ENCODE peak calls at places on chromosome 21, in eight cellular contexts. One of them, this sample, is unnamed.
A peak's percentile ranks its signal among the peaks of the same experiment; 100 is the strongest.

GRCh38 chr21:37562920-37563640 is 196.5 kb downstream of the DYRK1A start:
- DNase-seq in GM23248: no peak
- DNase-seq in neural progenitor cell: no peak
- DNase-seq in MM.1S: peak; percentile 32
- DNase-seq in PC-3: no peak
- DNase-seq in SK-N-SH: no peak
- DNase-seq in HCT116: no peak
- DNase-seq in hepatocyte: no peak
- DNase-seq in this sample: no peak

GRCh38 chr21:38861006-38861405 is 55.3 kb downstream of the ETS2 start:
- DNase-seq in MM.1S: no peak
- DNase-seq in GM23248: no peak
- DNase-seq in hepatocyte: no peak
- DNase-seq in SK-N-SH: peak; percentile 43
- DNase-seq in neural progenitor cell: no peak
- DNase-seq in PC-3: no peak
- DNase-seq in HCT116: no peak
- DNase-seq in this sample: no peak

GRCh38 chr21:38688068-38688467 is 117.7 kb upstream of the ETS2 start:
- DNase-seq in SK-N-SH: no peak
- DNase-seq in GM23248: no peak
- DNase-seq in PC-3: no peak
- DNase-seq in HCT116: no peak
- DNase-seq in hepatocyte: no peak
- DNase-seq in neural progenitor cell: no peak
- DNase-seq in MM.1S: no peak
- DNase-seq in this sample: no peak

GRCh38 chr21:23853796-23854379 is 1753.4 kb downstream of the MRPL39 start:
- DNase-seq in MM.1S: peak; percentile 59
- DNase-seq in neural progenitor cell: no peak
- DNase-seq in GM23248: peak; percentile 1
- DNase-seq in HCT116: no peak
- DNase-seq in PC-3: peak; percentile 63
- DNase-seq in hepatocyte: peak; percentile 19
- DNase-seq in SK-N-SH: peak; percentile 18
- DNase-seq in this sample: peak; percentile 2

GRCh38 chr21:29496337-29496736 is 197.6 kb downstream of the BACH1 start:
- DNase-seq in PC-3: no peak
- DNase-seq in MM.1S: no peak
- DNase-seq in HCT116: no peak
- DNase-seq in SK-N-SH: no peak
- DNase-seq in GM23248: no peak
- DNase-seq in hepatocyte: no peak
- DNase-seq in neural progenitor cell: no peak
- DNase-seq in this sample: no peak

GRCh38 chr21:46368533-46369285 is 44.8 kb downstream of the PCNT start:
- DNase-seq in GM23248: no peak
- DNase-seq in HCT116: no peak
- DNase-seq in hepatocyte: no peak
- DNase-seq in PC-3: no peak
- DNase-seq in MM.1S: peak; percentile 87
- DNase-seq in neural progenitor cell: no peak
- DNase-seq in SK-N-SH: no peak
- DNase-seq in this sample: no peak

GRCh38 chr21:14753466-14754258 is 207.5 kb upstream of the SAMSN1 start:
- DNase-seq in MM.1S: no peak
- DNase-seq in GM23248: no peak
- DNase-seq in neural progenitor cell: no peak
- DNase-seq in SK-N-SH: no peak
- DNase-seq in hepatocyte: no peak
- DNase-seq in PC-3: no peak
- DNase-seq in HCT116: no peak
- DNase-seq in this sample: no peak

GRCh38 chr21:38990424-38990794 is 184.7 kb downstream of the ETS2 start:
- DNase-seq in MM.1S: no peak
- DNase-seq in GM23248: no peak
- DNase-seq in HCT116: no peak
- DNase-seq in hepatocyte: no peak
- DNase-seq in SK-N-SH: peak; percentile 49
- DNase-seq in neural progenitor cell: peak; percentile 58
- DNase-seq in PC-3: no peak
- DNase-seq in this sample: no peak

GRCh38 chr21:32581732-32582131 is 3.6 kb downstream of the TCP10L start:
- DNase-seq in neural progenitor cell: no peak
- DNase-seq in PC-3: no peak
- DNase-seq in hepatocyte: no peak
- DNase-seq in HCT116: no peak
- DNase-seq in GM23248: no peak
- DNase-seq in MM.1S: no peak
- DNase-seq in SK-N-SH: no peak
- DNase-seq in this sample: no peak

GRCh38 chr21:16002872-16003466 is 273.2 kb downstream of the USP25 start:
- DNase-seq in SK-N-SH: peak; percentile 34
- DNase-seq in hepatocyte: no peak
- DNase-seq in HCT116: no peak
- DNase-seq in PC-3: peak; percentile 58
- DNase-seq in MM.1S: no peak
- DNase-seq in GM23248: peak; percentile 63
- DNase-seq in neural progenitor cell: no peak
- DNase-seq in this sample: no peak

GRCh38 chr21:38894899-38895298 is 89.2 kb downstream of the ETS2 start:
- DNase-seq in HCT116: no peak
- DNase-seq in hepatocyte: no peak
- DNase-seq in MM.1S: no peak
- DNase-seq in SK-N-SH: no peak
- DNase-seq in neural progenitor cell: no peak
- DNase-seq in GM23248: no peak
- DNase-seq in PC-3: no peak
- DNase-seq in this sample: no peak

GRCh38 chr21:9730866-9731265 is 790.5 kb upstream of the TPTE start:
- DNase-seq in neural progenitor cell: no peak
- DNase-seq in MM.1S: no peak
- DNase-seq in SK-N-SH: no peak
- DNase-seq in PC-3: no peak
- DNase-seq in GM23248: no peak
- DNase-seq in HCT116: no peak
- DNase-seq in hepatocyte: no peak
- DNase-seq in this sample: no peak

GRCh38 chr21:37219766-37220432 is 47.2 kb downstream of the VPS26C start:
- DNase-seq in GM23248: no peak
- DNase-seq in HCT116: no peak
- DNase-seq in neural progenitor cell: no peak
- DNase-seq in PC-3: no peak
- DNase-seq in SK-N-SH: no peak
- DNase-seq in MM.1S: no peak
- DNase-seq in hepatocyte: no peak
- DNase-seq in this sample: no peak

GRCh38 chr21:26077523-26077922 is 93.0 kb downstream of the APP start:
- DNase-seq in hepatocyte: peak; percentile 21
- DNase-seq in HCT116: no peak
- DNase-seq in GM23248: no peak
- DNase-seq in SK-N-SH: no peak
- DNase-seq in MM.1S: no peak
- DNase-seq in PC-3: no peak
- DNase-seq in neural progenitor cell: no peak
- DNase-seq in this sample: no peak

GRCh38 chr21:21714396-21714795 is 716.2 kb downstream of the NCAM2 start:
- DNase-seq in MM.1S: no peak
- DNase-seq in hepatocyte: no peak
- DNase-seq in PC-3: peak; percentile 5
- DNase-seq in GM23248: peak; percentile 85
- DNase-seq in neural progenitor cell: no peak
- DNase-seq in SK-N-SH: no peak
- DNase-seq in HCT116: no peak
- DNase-seq in this sample: no peak

GRCh38 chr21:16159213-16159970 is 429.6 kb downstream of the USP25 start:
- DNase-seq in PC-3: peak; percentile 71
- DNase-seq in SK-N-SH: no peak
- DNase-seq in neural progenitor cell: no peak
- DNase-seq in hepatocyte: no peak
- DNase-seq in MM.1S: no peak
- DNase-seq in HCT116: no peak
- DNase-seq in GM23248: no peak
- DNase-seq in this sample: no peak

GRCh38 chr21:17550671-17551308 is 37.9 kb downstream of the CXADR start:
- DNase-seq in HCT116: no peak
- DNase-seq in GM23248: no peak
- DNase-seq in SK-N-SH: no peak
- DNase-seq in neural progenitor cell: no peak
- DNase-seq in hepatocyte: no peak
- DNase-seq in MM.1S: no peak
- DNase-seq in PC-3: no peak
- DNase-seq in this sample: no peak

GRCh38 chr21:46634966-46635323 is 529 bp upstream of the PRMT2 start:
- DNase-seq in GM23248: peak; percentile 92
- DNase-seq in neural progenitor cell: peak; percentile 86
- DNase-seq in MM.1S: peak; percentile 67
- DNase-seq in hepatocyte: peak; percentile 89
- DNase-seq in HCT116: peak; percentile 40
- DNase-seq in SK-N-SH: peak; percentile 80
- DNase-seq in PC-3: peak; percentile 60
- DNase-seq in this sample: peak; percentile 69

GRCh38 chr21:15445327-15445726 is 284.5 kb upstream of the USP25 start:
- DNase-seq in neural progenitor cell: no peak
- DNase-seq in SK-N-SH: no peak
- DNase-seq in GM23248: no peak
- DNase-seq in HCT116: no peak
- DNase-seq in MM.1S: no peak
- DNase-seq in PC-3: no peak
- DNase-seq in hepatocyte: no peak
- DNase-seq in this sample: no peak

GRCh38 chr21:45940621-45941337 is 40.8 kb upstream of the COL6A1 start:
- DNase-seq in PC-3: no peak
- DNase-seq in GM23248: no peak
- DNase-seq in MM.1S: no peak
- DNase-seq in hepatocyte: no peak
- DNase-seq in neural progenitor cell: no peak
- DNase-seq in HCT116: no peak
- DNase-seq in SK-N-SH: peak; percentile 24
- DNase-seq in this sample: no peak

GRCh38 chr21:38878394-38879179 is 72.9 kb downstream of the ETS2 start:
- DNase-seq in HCT116: no peak
- DNase-seq in GM23248: peak; percentile 47
- DNase-seq in MM.1S: no peak
- DNase-seq in PC-3: no peak
- DNase-seq in neural progenitor cell: no peak
- DNase-seq in hepatocyte: no peak
- DNase-seq in SK-N-SH: no peak
- DNase-seq in this sample: no peak

GRCh38 chr21:44932366-44933181 is 7.3 kb upstream of the SLX9 start:
- DNase-seq in MM.1S: no peak
- DNase-seq in neural progenitor cell: peak; percentile 66
- DNase-seq in PC-3: peak; percentile 56
- DNase-seq in SK-N-SH: peak; percentile 86
- DNase-seq in GM23248: peak; percentile 72
- DNase-seq in hepatocyte: peak; percentile 76
- DNase-seq in HCT116: no peak
- DNase-seq in this sample: peak; percentile 42
- TF ChIP-seq EZH2phosphoT487 in MM.1S: no peak
- TF ChIP-seq EZH2phosphoT487 in neural progenitor cell: peak; percentile 60
- TF ChIP-seq EZH2phosphoT487 in PC-3: no peak
- TF ChIP-seq EZH2phosphoT487 in SK-N-SH: no peak
- TF ChIP-seq EZH2phosphoT487 in GM23248: no peak
- TF ChIP-seq EZH2phosphoT487 in hepatocyte: no peak
- TF ChIP-seq EZH2phosphoT487 in HCT116: no peak
- TF ChIP-seq EZH2phosphoT487 in this sample: no peak

DNA sequence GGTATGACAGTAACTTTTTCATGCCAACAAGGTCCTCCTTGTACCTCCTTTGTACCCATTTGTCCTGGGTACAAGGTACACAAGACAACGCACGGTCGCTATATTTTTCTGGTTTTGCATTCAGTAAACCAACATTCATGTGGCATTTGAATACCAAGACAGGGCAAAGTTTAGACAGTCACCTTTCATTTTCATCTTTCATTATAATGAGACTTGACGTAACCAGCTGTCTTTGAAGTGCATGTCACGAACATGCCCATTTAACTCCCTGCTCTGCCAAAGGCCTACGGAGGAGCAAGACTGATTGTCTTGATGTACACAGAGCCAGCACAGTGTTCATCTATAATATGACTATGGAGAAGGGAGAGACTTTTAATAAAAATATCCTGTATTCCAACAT is 91.0 kb downstream of the SETD4 start:
- DNase-seq in neural progenitor cell: no peak
- DNase-seq in SK-N-SH: no peak
- DNase-seq in GM23248: no peak
- DNase-seq in PC-3: no peak
- DNase-seq in HCT116: no peak
- DNase-seq in MM.1S: peak; percentile 72
- DNase-seq in hepatocyte: no peak
- DNase-seq in this sample: no peak
- TF ChIP-seq EZH2phosphoT487 in neural progenitor cell: no peak
- TF ChIP-seq EZH2phosphoT487 in SK-N-SH: no peak
- TF ChIP-seq EZH2phosphoT487 in GM23248: no peak
- TF ChIP-seq EZH2phosphoT487 in PC-3: no peak
- TF ChIP-seq EZH2phosphoT487 in HCT116: no peak
- TF ChIP-seq EZH2phosphoT487 in MM.1S: no peak
- TF ChIP-seq EZH2phosphoT487 in hepatocyte: no peak
- TF ChIP-seq EZH2phosphoT487 in this sample: no peak

GRCh38 chr21:43892334-43892733 is 27.3 kb downstream of the AGPAT3 start:
- DNase-seq in MM.1S: no peak
- DNase-seq in neural progenitor cell: no peak
- DNase-seq in GM23248: no peak
- DNase-seq in PC-3: no peak
- DNase-seq in hepatocyte: no peak
- DNase-seq in SK-N-SH: no peak
- DNase-seq in HCT116: no peak
- DNase-seq in this sample: no peak

GRCh38 chr21:43886565-43886964 is 21.5 kb downstream of the AGPAT3 start:
- DNase-seq in hepatocyte: no peak
- DNase-seq in PC-3: no peak
- DNase-seq in GM23248: no peak
- DNase-seq in HCT116: no peak
- DNase-seq in SK-N-SH: no peak
- DNase-seq in neural progenitor cell: no peak
- DNase-seq in MM.1S: no peak
- DNase-seq in this sample: no peak

GRCh38 chr21:43889055-43889454 is 24.0 kb downstream of the AGPAT3 start:
- DNase-seq in GM23248: no peak
- DNase-seq in PC-3: no peak
- DNase-seq in HCT116: no peak
- DNase-seq in hepatocyte: no peak
- DNase-seq in SK-N-SH: no peak
- DNase-seq in neural progenitor cell: no peak
- DNase-seq in MM.1S: no peak
- DNase-seq in this sample: no peak

GRCh38 chr21:43892984-43893535 is 28.0 kb downstream of the AGPAT3 start:
- DNase-seq in SK-N-SH: no peak
- DNase-seq in hepatocyte: no peak
- DNase-seq in PC-3: no peak
- DNase-seq in GM23248: no peak
- DNase-seq in MM.1S: no peak
- DNase-seq in HCT116: no peak
- DNase-seq in neural progenitor cell: no peak
- DNase-seq in this sample: no peak

GRCh38 chr21:43890042-43890441 is 25.0 kb downstream of the AGPAT3 start:
- DNase-seq in HCT116: no peak
- DNase-seq in hepatocyte: no peak
- DNase-seq in neural progenitor cell: peak; percentile 34
- DNase-seq in GM23248: no peak
- DNase-seq in SK-N-SH: no peak
- DNase-seq in MM.1S: no peak
- DNase-seq in PC-3: no peak
- DNase-seq in this sample: no peak
- TF ChIP-seq EZH2phosphoT487 in HCT116: no peak
- TF ChIP-seq EZH2phosphoT487 in hepatocyte: no peak
- TF ChIP-seq EZH2phosphoT487 in neural progenitor cell: no peak
- TF ChIP-seq EZH2phosphoT487 in GM23248: no peak
- TF ChIP-seq EZH2phosphoT487 in SK-N-SH: no peak
- TF ChIP-seq EZH2phosphoT487 in MM.1S: no peak
- TF ChIP-seq EZH2phosphoT487 in PC-3: no peak
- TF ChIP-seq EZH2phosphoT487 in this sample: no peak

GRCh38 chr21:27225142-27225541 is 258.3 kb upstream of the ADAMTS5 start:
- DNase-seq in SK-N-SH: no peak
- DNase-seq in MM.1S: no peak
- DNase-seq in hepatocyte: no peak
- DNase-seq in HCT116: no peak
- DNase-seq in PC-3: no peak
- DNase-seq in neural progenitor cell: no peak
- DNase-seq in GM23248: peak; percentile 55
- DNase-seq in this sample: no peak
- TF ChIP-seq EZH2phosphoT487 in SK-N-SH: no peak
- TF ChIP-seq EZH2phosphoT487 in MM.1S: no peak
- TF ChIP-seq EZH2phosphoT487 in hepatocyte: no peak
- TF ChIP-seq EZH2phosphoT487 in HCT116: no peak
- TF ChIP-seq EZH2phosphoT487 in PC-3: no peak
- TF ChIP-seq EZH2phosphoT487 in neural progenitor cell: no peak
- TF ChIP-seq EZH2phosphoT487 in GM23248: no peak
- TF ChIP-seq EZH2phosphoT487 in this sample: no peak

This sample was measured in OCI-LY7.